ENCODE peak calls at places on chromosomes 12 and 14, in four cellular contexts. O, U, J and N are unnamed samples.

GRCh38 chr12:121214171-121214777 is 4.3 kb downstream of the P2RX4 start:
- DNase-seq in O (no peak), U (no peak), J (no peak), N (no peak)

GRCh38 chr14:77579065-77579464 is 37.4 kb downstream of the SPTLC2 start:
- DNase-seq in O (no peak), U (no peak), J (no peak), N (no peak)

GRCh38 chr12:79344855-79345840 is 345.6 kb downstream of the PAWR start:
- DNase-seq in O (peak), U (no peak), J (peak), N (peak)

GRCh38 chr12:115185529-115185928 is 501.6 kb upstream of the TBX3 start:
- DNase-seq in O (no peak), U (no peak), J (no peak), N (no peak)

GRCh38 chr12:103470664-103471063 is 25.1 kb downstream of the C12orf42 start:
- DNase-seq in O (no peak), U (no peak), J (peak), N (no peak)

GRCh38 chr14:92850492-92850891 is 56.4 kb downstream of the GOLGA5 start:
- DNase-seq in O (no peak), U (no peak), J (no peak), N (no peak)

GRCh38 chr14:46840971-46841729 is 189.6 kb upstream of the RPL10L start:
- DNase-seq in O (no peak), U (no peak), J (no peak), N (no peak)

GRCh38 chr12:76277480-76277879 is 70.7 kb downstream of the BBS10 start:
- DNase-seq in O (no peak), U (no peak), J (peak), N (no peak)

GRCh38 chr12:113161415-113162016 is 12.0 kb downstream of the CFAP73 start:
- DNase-seq in O (peak), U (no peak), J (peak), N (peak)

DNA sequence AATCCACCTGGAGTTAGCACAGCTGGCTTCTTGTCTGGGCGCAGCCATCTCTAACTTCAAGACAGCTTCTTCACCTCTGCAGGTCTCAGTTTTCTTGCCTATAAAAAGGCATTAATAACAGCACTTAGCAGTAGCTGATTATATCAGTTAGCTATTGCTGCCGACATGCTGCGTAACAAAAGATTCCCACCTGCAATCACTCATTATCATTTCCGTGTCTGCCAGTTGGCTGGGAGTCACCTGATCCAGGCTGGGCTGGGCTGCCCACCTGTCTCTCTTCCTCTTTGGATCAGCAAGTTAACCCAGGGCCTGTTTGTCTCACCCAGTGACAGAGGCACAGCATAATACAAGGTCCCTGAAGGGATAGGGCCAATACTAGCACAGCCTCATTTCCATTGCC is 109.7 kb downstream of the SCARB1 start:
- DNase-seq in O (no peak), U (no peak), J (no peak), N (no peak)
- H3K27ac ChIP-seq in O (peak), U (no peak), J (no peak), N (no peak)

GRCh38 chr12:100862600-100863149 is 68.1 kb downstream of the ANO4 start:
- DNase-seq in O (no peak), U (no peak), J (no peak), N (no peak)

GRCh38 chr12:100858658-100859057 is 64.1 kb downstream of the ANO4 start:
- DNase-seq in O (no peak), U (no peak), J (no peak), N (no peak)

GRCh38 chr12:100857971-100858370 is 63.4 kb downstream of the ANO4 start:
- DNase-seq in O (no peak), U (no peak), J (no peak), N (no peak)

GRCh38 chr12:100859063-100859627 is 64.6 kb downstream of the ANO4 start:
- DNase-seq in O (no peak), U (no peak), J (peak), N (no peak)

DNA sequence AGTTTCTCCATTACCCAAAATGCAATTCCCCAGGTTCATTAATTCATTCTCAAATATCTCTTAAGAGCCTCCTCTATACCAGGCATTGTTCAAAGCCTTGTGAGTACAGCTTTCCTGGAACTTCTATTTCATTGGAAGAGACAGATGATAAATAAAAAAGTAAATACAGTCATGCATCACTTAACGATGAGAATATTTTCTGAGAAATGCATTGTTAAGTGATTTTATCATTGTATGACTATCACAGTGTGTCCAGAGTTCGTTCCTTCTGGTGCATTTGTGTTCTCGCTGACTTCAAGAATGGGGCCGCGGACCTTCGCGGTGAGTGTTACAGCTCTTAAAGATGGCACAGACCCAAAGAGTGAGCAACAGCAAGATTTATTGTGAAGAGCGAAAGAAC is 66.0 kb downstream of the ANO4 start:
- DNase-seq in O (no peak), U (no peak), J (peak), N (no peak)
- H3K4me3 ChIP-seq in O (no peak), U (no peak), J (no peak), N (no peak)

GRCh38 chr12:49000346-49000745 is 1.2 kb upstream of the DDN start:
- DNase-seq in O (no peak), U (no peak), J (no peak), N (no peak)

GRCh38 chr12:48996794-48997718 is 2.1 kb downstream of the DDN start:
- DNase-seq in O (peak), U (no peak), J (peak), N (no peak)

GRCh38 chr12:48999371-49000131 is at the start of gene DDN:
- DNase-seq in O (no peak), U (no peak), J (peak), N (no peak)

GRCh38 chr12:48997719-48998496 is 1.3 kb downstream of the DDN start:
- DNase-seq in O (no peak), U (no peak), J (peak), N (no peak)

GRCh38 chr12:48998497-48999353 is 450 bp downstream of the DDN start:
- DNase-seq in O (no peak), U (no peak), J (peak), N (no peak)
- H3K27ac ChIP-seq in O (no peak), U (no peak), J (no peak), N (no peak)

GRCh38 chr12:111033281-111034147 is 113.1 kb upstream of the MYL2 start:
- DNase-seq in O (peak), U (no peak), J (no peak), N (no peak)

GRCh38 chr12:111034148-111034910 is 114.0 kb upstream of the MYL2 start:
- DNase-seq in O (no peak), U (no peak), J (no peak), N (no peak)

GRCh38 chr12:111037047-111037446 is 116.7 kb upstream of the MYL2 start:
- DNase-seq in O (no peak), U (no peak), J (no peak), N (no peak)

GRCh38 chr12:111034911-111035577 is 114.7 kb upstream of the MYL2 start:
- DNase-seq in O (no peak), U (no peak), J (no peak), N (no peak)

GRCh38 chr12:111035578-111036301 is 115.4 kb upstream of the MYL2 start:
- DNase-seq in O (no peak), U (no peak), J (no peak), N (no peak)
- H3K4me3 ChIP-seq in O (peak), U (no peak), J (peak), N (peak)

GRCh38 chr12:130451001-130451930 is 113.6 kb downstream of the PIWIL1 start:
- DNase-seq in O (no peak), U (no peak), J (no peak), N (no peak)

GRCh38 chr12:130446846-130447654 is 109.4 kb downstream of the PIWIL1 start:
- DNase-seq in O (no peak), U (no peak), J (no peak), N (no peak)

GRCh38 chr12:130449291-130449690 is 111.6 kb downstream of the PIWIL1 start:
- DNase-seq in O (no peak), U (no peak), J (no peak), N (no peak)

GRCh38 chr12:130447655-130447965 is 109.9 kb downstream of the PIWIL1 start:
- DNase-seq in O (no peak), U (no peak), J (no peak), N (no peak)

GRCh38 chr12:130448044-130448821 is 110.5 kb downstream of the PIWIL1 start:
- DNase-seq in O (no peak), U (no peak), J (no peak), N (no peak)
- H3K27ac ChIP-seq in O (no peak), U (no peak), J (no peak), N (no peak)

GRCh38 chr12:51889216-51890134 is 1.6 kb downstream of the ANKRD33 start:
- DNase-seq in O (no peak), U (no peak), J (no peak), N (no peak)

GRCh38 chr12:51890135-51890464 is 2.2 kb downstream of the ANKRD33 start:
- DNase-seq in O (no peak), U (no peak), J (no peak), N (no peak)

GRCh38 chr12:51890511-51891171 is 2.7 kb downstream of the ANKRD33 start:
- DNase-seq in O (no peak), U (no peak), J (no peak), N (no peak)

GRCh38 chr12:51887476-51888315 is at the start of gene ANKRD33:
- DNase-seq in O (peak), U (no peak), J (no peak), N (peak)

GRCh38 chr12:51888316-51889215 is 663 bp downstream of the ANKRD33 start:
- DNase-seq in O (no peak), U (no peak), J (no peak), N (no peak)
- H3K4me3 ChIP-seq in O (peak), U (no peak), J (no peak), N (peak)

GRCh38 chr12:14774074-14774943 is 29.0 kb downstream of the WBP11 start:
- DNase-seq in O (peak), U (peak), J (peak), N (peak)

GRCh38 chr12:14774944-14775651 is 28.2 kb downstream of the WBP11 start:
- DNase-seq in O (peak), U (no peak), J (peak), N (no peak)

GRCh38 chr12:14772946-14773345 is 30.3 kb downstream of the WBP11 start:
- DNase-seq in O (no peak), U (no peak), J (no peak), N (no peak)

GRCh38 chr12:14775652-14776020 is 27.6 kb downstream of the WBP11 start:
- DNase-seq in O (no peak), U (no peak), J (no peak), N (no peak)

GRCh38 chr12:14773685-14774073 is 29.6 kb downstream of the WBP11 start:
- DNase-seq in O (no peak), U (no peak), J (peak), N (no peak)
- H3K27ac ChIP-seq in O (peak), U (peak), J (peak), N (no peak)

GRCh38 chr12:109310247-109311125 is 1.4 kb upstream of the FOXN4 start:
- DNase-seq in O (peak), U (no peak), J (no peak), N (no peak)
- H3K4me3 ChIP-seq in O (peak), U (peak), J (peak), N (peak)

GRCh38 chr12:20003252-20003651 is 365.1 kb upstream of the PDE3A start:
- DNase-seq in O (no peak), U (no peak), J (no peak), N (no peak)

GRCh38 chr12:19998968-19999792 is 369.2 kb upstream of the PDE3A start:
- DNase-seq in O (no peak), U (no peak), J (no peak), N (no peak)

GRCh38 chr12:19997996-19998395 is 370.3 kb upstream of the PDE3A start:
- DNase-seq in O (no peak), U (no peak), J (no peak), N (no peak)

GRCh38 chr12:20000229-20000869 is 368.0 kb upstream of the PDE3A start:
- DNase-seq in O (no peak), U (no peak), J (no peak), N (no peak)

GRCh38 chr12:19999793-20000138 is 368.6 kb upstream of the PDE3A start:
- DNase-seq in O (no peak), U (no peak), J (no peak), N (no peak)
- H3K27ac ChIP-seq in O (no peak), U (no peak), J (no peak), N (no peak)